ENCODE peak calls at places on chromosomes 1 and 21, in nine cellular contexts. V is left ventricle myocardium inferior; J is transverse colon; T is BE2C; B is naive thymus-derived CD4-positive, alpha-beta T cell; H is GM23248; W is mesendoderm; Q is lower lobe of right lung; F is tibial artery. M is an unnamed sample.

GRCh38 chr1:111204211-111204883 is 3.9 kb upstream of the DENND2D start:
- DNase-seq in V (peak; percentile 35), J (peak; percentile 92), T (no peak), B (peak; percentile 62), H (peak; percentile 39), W (no peak), Q (peak; percentile 89), F (peak; percentile 71), M (no peak)

GRCh38 chr1:65470766-65471165 is 50.3 kb downstream of the LEPR start:
- DNase-seq in V (no peak), J (no peak), T (no peak), B (no peak), H (peak; percentile 36), W (no peak), Q (no peak), F (no peak), M (no peak)

GRCh38 chr1:153387001-153387400 is 3.9 kb downstream of the S100A8 start:
- DNase-seq in V (no peak), J (no peak), T (no peak), B (no peak), H (no peak), W (no peak), Q (no peak), F (no peak), M (no peak)

GRCh38 chr1:176448340-176448739 is 14.6 kb upstream of the PAPPA2 start:
- DNase-seq in V (no peak), J (no peak), T (no peak), B (no peak), H (no peak), W (no peak), Q (no peak), F (no peak), M (peak; percentile 71)

GRCh38 chr1:227759345-227760300 is 24.4 kb downstream of the SNAP47 start:
- DNase-seq in V (peak; percentile 60), J (peak; percentile 58), T (no peak), B (no peak), H (peak; percentile 97), W (no peak), Q (no peak), F (no peak), M (peak; percentile 46)

GRCh38 chr1:208209286-208209685 is 34.9 kb downstream of the PLXNA2 start:
- DNase-seq in V (no peak), J (no peak), T (no peak), B (no peak), H (no peak), W (peak; percentile 96), Q (no peak), F (no peak), M (peak; percentile 67)

GRCh38 chr1:58659516-58659915 is 40.3 kb downstream of the MYSM1 start:
- DNase-seq in V (no peak), J (no peak), T (no peak), B (no peak), H (no peak), W (no peak), Q (no peak), F (no peak), M (no peak)

GRCh38 chr1:179761296-179761695 is 18.2 kb downstream of the FAM163A start:
- DNase-seq in V (no peak), J (no peak), T (peak; percentile 76), B (no peak), H (no peak), W (no peak), Q (no peak), F (no peak), M (no peak)

GRCh38 chr1:246156847-246157246 is 350.2 kb downstream of the SMYD3 start:
- DNase-seq in V (no peak), J (no peak), T (no peak), B (no peak), H (no peak), W (peak; percentile 13), Q (no peak), F (no peak), M (no peak)

GRCh38 chr1:176692431-176692830 is 229.5 kb downstream of the PAPPA2 start:
- DNase-seq in V (peak; percentile 80), J (peak; percentile 16), T (peak; percentile 29), B (no peak), H (no peak), W (no peak), Q (no peak), F (no peak), M (no peak)

GRCh38 chr1:239765163-239765562 is 326.5 kb upstream of the FMN2 start:
- DNase-seq in V (no peak), J (no peak), T (peak; percentile 21), B (no peak), H (no peak), W (peak; percentile 25), Q (no peak), F (no peak), M (no peak)

GRCh38 chr1:10678852-10679251 is 117.6 kb downstream of the CASZ1 start:
- DNase-seq in V (no peak), J (no peak), T (no peak), B (no peak), H (no peak), W (no peak), Q (no peak), F (no peak), M (no peak)

GRCh38 chr1:1304331-1305299 is 3.1 kb downstream of the ACAP3 start:
- DNase-seq in V (peak; percentile 80), J (peak; percentile 78), T (peak; percentile 97), B (no peak), H (peak; percentile 89), W (peak; percentile 93), Q (peak; percentile 69), F (peak; percentile 84), M (peak; percentile 68)

GRCh38 chr21:45130324-45130774 is 56.0 kb downstream of the ADARB1 start:
- DNase-seq in V (no peak), J (no peak), T (no peak), B (no peak), H (peak; percentile 85), W (no peak), Q (no peak), F (peak; percentile 81), M (peak; percentile 61)

GRCh38 chr1:117611894-117612481 is 6.1 kb downstream of the TENT5C start:
- DNase-seq in V (no peak), J (no peak), T (no peak), B (no peak), H (no peak), W (no peak), Q (no peak), F (no peak), M (no peak)

GRCh38 chr1:165886193-165886592 is 58.8 kb downstream of the UCK2 start:
- DNase-seq in V (no peak), J (no peak), T (no peak), B (no peak), H (no peak), W (no peak), Q (no peak), F (no peak), M (no peak)

GRCh38 chr1:165890684-165891083 is 63.3 kb downstream of the UCK2 start:
- DNase-seq in V (no peak), J (no peak), T (no peak), B (no peak), H (no peak), W (no peak), Q (no peak), F (no peak), M (no peak)

GRCh38 chr1:165886988-165887387 is 59.6 kb downstream of the UCK2 start:
- DNase-seq in V (no peak), J (no peak), T (no peak), B (no peak), H (no peak), W (no peak), Q (no peak), F (no peak), M (no peak)

GRCh38 chr1:165888552-165888920 is 61.1 kb downstream of the UCK2 start:
- DNase-seq in V (no peak), J (no peak), T (no peak), B (no peak), H (no peak), W (no peak), Q (no peak), F (no peak), M (no peak)

GRCh38 chr1:165887877-165888551 is 60.6 kb downstream of the UCK2 start:
- DNase-seq in V (no peak), J (peak; percentile 20), T (no peak), B (no peak), H (no peak), W (no peak), Q (no peak), F (no peak), M (no peak)
- H3K4me1 ChIP-seq in V (peaks cover 43% of the 10 kb centered on the region), J (peaks cover 11% of the 10 kb centered on the region), T (no peaks in the 10 kb centered on the region), B (no peaks in the 10 kb centered on the region), H (peaks cover 26% of the 10 kb centered on the region), W (peaks cover 6% of the 10 kb centered on the region), Q (peaks cover 14% of the 10 kb centered on the region), F (peaks cover 3% of the 10 kb centered on the region), M (peaks cover 25% of the 10 kb centered on the region)

GRCh38 chr1:150365945-150366344 is 2.0 kb downstream of the RPRD2 start:
- DNase-seq in V (no peak), J (no peak), T (no peak), B (peak; percentile 19), H (peak; percentile 32), W (no peak), Q (no peak), F (no peak), M (peak; percentile 21)

GRCh38 chr1:150376110-150376509 is 12.2 kb downstream of the RPRD2 start:
- DNase-seq in V (no peak), J (no peak), T (no peak), B (no peak), H (no peak), W (no peak), Q (no peak), F (no peak), M (no peak)

GRCh38 chr1:150372580-150372979 is 8.6 kb downstream of the RPRD2 start:
- DNase-seq in V (no peak), J (no peak), T (no peak), B (no peak), H (no peak), W (no peak), Q (no peak), F (no peak), M (no peak)

GRCh38 chr1:150366416-150367296 is 2.7 kb downstream of the RPRD2 start:
- DNase-seq in V (no peak), J (no peak), T (no peak), B (no peak), H (peak; percentile 68), W (peak; percentile 34), Q (no peak), F (no peak), M (peak; percentile 23)

GRCh38 chr1:150371110-150371509 is 7.2 kb downstream of the RPRD2 start:
- DNase-seq in V (no peak), J (no peak), T (no peak), B (no peak), H (no peak), W (no peak), Q (no peak), F (no peak), M (no peak)
- H3K4me1 ChIP-seq in V (peaks cover 82% of the 10 kb centered on the region), J (peaks cover 12% of the 10 kb centered on the region), T (no peaks in the 10 kb centered on the region), B (peaks cover 41% of the 10 kb centered on the region), H (peaks cover 19% of the 10 kb centered on the region), W (peaks cover 8% of the 10 kb centered on the region), Q (peaks cover 58% of the 10 kb centered on the region), F (peaks cover 72% of the 10 kb centered on the region), M (peaks cover 8% of the 10 kb centered on the region)

GRCh38 chr1:194833111-194833510 is 1646.7 kb upstream of the B3GALT2 start:
- DNase-seq in V (no peak), J (no peak), T (no peak), B (no peak), H (no peak), W (no peak), Q (no peak), F (no peak), M (no peak)
- H3K4me1 ChIP-seq in V (no peaks in the 10 kb centered on the region), J (no peaks in the 10 kb centered on the region), T (no peaks in the 10 kb centered on the region), B (no peaks in the 10 kb centered on the region), H (no peaks in the 10 kb centered on the region), W (no peaks in the 10 kb centered on the region), Q (no peaks in the 10 kb centered on the region), F (no peaks in the 10 kb centered on the region), M (no peaks in the 10 kb centered on the region)

GRCh38 chr1:44621841-44622286 is 52.4 kb downstream of the TMEM53 start:
- DNase-seq in V (no peak), J (no peak), T (peak; percentile 22), B (no peak), H (peak; percentile 62), W (no peak), Q (no peak), F (no peak), M (no peak)
- H3K4me1 ChIP-seq in V (peaks cover 6% of the 10 kb centered on the region), J (peaks cover 4% of the 10 kb centered on the region), T (no peaks in the 10 kb centered on the region), B (no peaks in the 10 kb centered on the region), H (peaks cover 53% of the 10 kb centered on the region), W (no peaks in the 10 kb centered on the region), Q (no peaks in the 10 kb centered on the region), F (peaks cover 7% of the 10 kb centered on the region), M (peaks cover 8% of the 10 kb centered on the region)